ENCODE peak calls at places on chromosomes 5 and 9, in nine cellular contexts. K, F, G, B, O, Y, C, J and D are unnamed samples.

GRCh38 chr9:109274768-109275596 is 45.9 kb downstream of the EPB41L4B start:
- DNase-seq in K (no peak), F (no peak), G (no peak), B (no peak), O (peak), Y (no peak), C (no peak), J (no peak), D (no peak)

GRCh38 chr9:75200892-75201470 is 112.7 kb downstream of the OSTF1 start:
- DNase-seq in K (peak), F (no peak), G (no peak), B (peak), O (peak), Y (peak), C (no peak), J (peak), D (no peak)

GRCh38 chr9:77523891-77524290 is 124.2 kb downstream of the GNA14 start:
- DNase-seq in K (no peak), F (peak), G (no peak), B (no peak), O (no peak), Y (no peak), C (no peak), J (no peak), D (no peak)

GRCh38 chr5:153461341-153461740 is 29.1 kb upstream of the GRIA1 start:
- DNase-seq in K (no peak), F (no peak), G (no peak), B (no peak), O (no peak), Y (no peak), C (no peak), J (no peak), D (no peak)

GRCh38 chr9:4934976-4935672 is 49.9 kb upstream of the JAK2 start:
- DNase-seq in K (no peak), F (peak), G (no peak), B (peak), O (no peak), Y (no peak), C (no peak), J (no peak), D (no peak)

GRCh38 chr9:469672-470040 is 255.0 kb downstream of the DOCK8 start:
- DNase-seq in K (no peak), F (peak), G (no peak), B (no peak), O (peak), Y (peak), C (peak), J (no peak), D (no peak)

GRCh38 chr5:132420706-132421272 is 51.3 kb downstream of the SLC22A5 start:
- DNase-seq in K (no peak), F (no peak), G (no peak), B (no peak), O (peak), Y (peak), C (no peak), J (peak), D (no peak)

GRCh38 chr9:70639853-70640814 is 225.7 kb upstream of the KLF9 start:
- DNase-seq in K (peak), F (no peak), G (no peak), B (peak), O (no peak), Y (no peak), C (no peak), J (peak), D (no peak)

GRCh38 chr5:90381213-90381929 is 28.2 kb downstream of the CETN3 start:
- DNase-seq in K (no peak), F (no peak), G (no peak), B (no peak), O (peak), Y (no peak), C (no peak), J (no peak), D (no peak)

GRCh38 chr9:78676623-78677022 is 379.7 kb downstream of the PSAT1 start:
- DNase-seq in K (no peak), F (no peak), G (no peak), B (peak), O (no peak), Y (no peak), C (no peak), J (peak), D (no peak)